ENCODE peak calls at places on chromosome 19, in seven cellular contexts. X is LoVo; K is upper lobe of right lung; N is effector memory CD4-positive, alpha-beta T cell; H is erythroblast; M is osteoblast; T is astrocyte of the cerebellum. P is an unnamed sample.

GRCh38 chr19:35266904-35267817 is 1.6 kb upstream of the USF2 start:
- DNase-seq in T (no peak), K (peak), N (peak), X (no peak), M (peak), H (peak), P (peak)

GRCh38 chr19:45768644-45769053 is 403 bp downstream of the SIX5 start:
- DNase-seq in T (no peak), K (no peak), H (peak), X (peak), M (peak), N (peak), P (peak)

GRCh38 chr19:6971366-6971765 is 49.9 kb downstream of the MBD3L2B start:
- DNase-seq in X (no peak), K (no peak), H (no peak), N (no peak), T (no peak), M (peak), P (no peak)

GRCh38 chr19:37981785-37982475 is 74.9 kb downstream of the SIPA1L3 start:
- DNase-seq in T (no peak), H (no peak), M (no peak), N (no peak), K (peak), X (no peak), P (no peak)

GRCh38 chr19:33438016-33438671 is 64.6 kb downstream of the CEBPG start:
- DNase-seq in X (no peak), T (no peak), N (no peak), H (no peak), K (peak), M (peak), P (no peak)

GRCh38 chr19:19568802-19569756 is 31.0 kb downstream of the CILP2 start:
- DNase-seq in N (no peak), H (no peak), T (no peak), K (no peak), X (no peak), M (peak), P (no peak)

GRCh38 chr19:7645656-7646425 is 8.9 kb downstream of the STXBP2 start:
- DNase-seq in H (no peak), M (peak), N (no peak), K (no peak), X (no peak), T (no peak), P (no peak)

GRCh38 chr19:8046569-8047165 is 5.9 kb upstream of the CCL25 start:
- DNase-seq in X (no peak), K (no peak), T (no peak), H (no peak), N (no peak), M (no peak), P (no peak)

GRCh38 chr19:15280915-15281683 is 48.9 kb upstream of the EPHX3 start:
- DNase-seq in K (peak), T (peak), N (no peak), X (peak), H (peak), M (peak), P (no peak)

GRCh38 chr19:30784850-30785459 is 412.8 kb downstream of the ZNF536 start:
- DNase-seq in N (peak), T (no peak), X (peak), M (peak), H (peak), K (peak), P (peak)

GRCh38 chr19:51122112-51122981 is 2.4 kb upstream of the SIGLEC9 start:
- DNase-seq in T (no peak), N (no peak), K (no peak), H (no peak), X (no peak), M (no peak), P (no peak)

P was measured in T-helper 22 cell.